ENCODE peak calls at places on chromosomes 16 and 17, in seven cellular contexts. C is cardiac fibroblast, H is neural progenitor cell, S is GM12878, B is fibroblast of mammary gland, R is brain microvascular endothelial cell, W is right atrium auricular region. X is an unnamed sample.

GRCh38 chr17:38511126-38512108 is 83.2 kb downstream of the ARHGAP23 start:
- DNase-seq in C (peak; percentile 65), H (no peak), S (no peak), B (peak; percentile 59), R (no peak), W (no peak), X (no peak)

GRCh38 chr16:77374384-77374783 is 60.5 kb downstream of the ADAMTS18 start:
- DNase-seq in C (no peak), H (no peak), S (no peak), B (no peak), R (no peak), W (no peak), X (no peak)

GRCh38 chr17:237406-237955 is 56.0 kb upstream of the DOC2B start:
- DNase-seq in C (no peak), H (peak; percentile 52), S (no peak), B (no peak), R (no peak), W (no peak), X (no peak)

GRCh38 chr16:21226749-21227148 is 6.8 kb upstream of the ANKS4B start:
- DNase-seq in C (no peak), H (no peak), S (no peak), B (no peak), R (no peak), W (no peak), X (no peak)

GRCh38 chr16:24736758-24737157 is 7.3 kb downstream of the TNRC6A start:
- DNase-seq in C (no peak), H (no peak), S (no peak), B (no peak), R (no peak), W (no peak), X (no peak)

GRCh38 chr17:42670925-42671657 is 5.7 kb downstream of the PLEKHH3 start:
- DNase-seq in C (no peak), H (no peak), S (no peak), B (no peak), R (no peak), W (no peak), X (no peak)

GRCh38 chr16:29815032-29815721 is 775 bp upstream of the PAGR1 start:
- DNase-seq in C (no peak), H (peak; percentile 55), S (no peak), B (no peak), R (no peak), W (no peak), X (no peak)

GRCh38 chr16:87844374-87844733 is 25.0 kb downstream of the SLC7A5 start:
- DNase-seq in C (peak; percentile 67), H (peak; percentile 66), S (no peak), B (peak; percentile 63), R (peak; percentile 47), W (no peak), X (no peak)

GRCh38 chr16:58020628-58021521 is 4.7 kb upstream of the MMP15 start:
- DNase-seq in C (peak; percentile 64), H (peak; percentile 69), S (no peak), B (peak; percentile 46), R (peak; percentile 61), W (no peak), X (peak; percentile 67)

GRCh38 chr17:57603978-57604377 is 141.1 kb downstream of the CCDC182 start:
- DNase-seq in C (no peak), H (no peak), S (peak; percentile 79), B (no peak), R (no peak), W (no peak), X (no peak)

GRCh38 chr17:47829870-47830269 is 1.5 kb downstream of the MRPL10 start:
- DNase-seq in C (no peak), H (no peak), S (no peak), B (no peak), R (no peak), W (no peak), X (no peak)

GRCh38 chr17:78132086-78132676 is 1.6 kb downstream of the TMC8 start:
- DNase-seq in C (no peak), H (no peak), S (no peak), B (no peak), R (no peak), W (no peak), X (no peak)

GRCh38 chr17:16171613-16172012 is 43.7 kb downstream of the NCOR1 start:
- DNase-seq in C (no peak), H (no peak), S (no peak), B (peak; percentile 54), R (peak; percentile 25), W (no peak), X (peak; percentile 50)

GRCh38 chr17:2062571-2063183 is 7.8 kb downstream of the HIC1 start:
- DNase-seq in C (peak; percentile 47), H (no peak), S (no peak), B (no peak), R (peak; percentile 62), W (no peak), X (no peak)

GRCh38 chr17:9238340-9239259 is 217.3 kb downstream of the NTN1 start:
- DNase-seq in C (no peak), H (no peak), S (no peak), B (no peak), R (no peak), W (no peak), X (no peak)

GRCh38 chr16:29820730-29821662 is 734 bp downstream of the MVP start:
- DNase-seq in C (peak; percentile 45), H (no peak), S (peak; percentile 41), B (no peak), R (no peak), W (no peak), X (peak; percentile 77)

GRCh38 chr17:296906-297690 is 55.5 kb downstream of the RPH3AL start:
- DNase-seq in C (no peak), H (no peak), S (no peak), B (no peak), R (no peak), W (no peak), X (no peak)

GRCh38 chr17:42112552-42113176 is at the start of gene DHX58:
- DNase-seq in C (peak; percentile 84), H (no peak), S (peak; percentile 90), B (peak; percentile 82), R (peak; percentile 79), W (peak; percentile 84), X (peak; percentile 44)

DNA sequence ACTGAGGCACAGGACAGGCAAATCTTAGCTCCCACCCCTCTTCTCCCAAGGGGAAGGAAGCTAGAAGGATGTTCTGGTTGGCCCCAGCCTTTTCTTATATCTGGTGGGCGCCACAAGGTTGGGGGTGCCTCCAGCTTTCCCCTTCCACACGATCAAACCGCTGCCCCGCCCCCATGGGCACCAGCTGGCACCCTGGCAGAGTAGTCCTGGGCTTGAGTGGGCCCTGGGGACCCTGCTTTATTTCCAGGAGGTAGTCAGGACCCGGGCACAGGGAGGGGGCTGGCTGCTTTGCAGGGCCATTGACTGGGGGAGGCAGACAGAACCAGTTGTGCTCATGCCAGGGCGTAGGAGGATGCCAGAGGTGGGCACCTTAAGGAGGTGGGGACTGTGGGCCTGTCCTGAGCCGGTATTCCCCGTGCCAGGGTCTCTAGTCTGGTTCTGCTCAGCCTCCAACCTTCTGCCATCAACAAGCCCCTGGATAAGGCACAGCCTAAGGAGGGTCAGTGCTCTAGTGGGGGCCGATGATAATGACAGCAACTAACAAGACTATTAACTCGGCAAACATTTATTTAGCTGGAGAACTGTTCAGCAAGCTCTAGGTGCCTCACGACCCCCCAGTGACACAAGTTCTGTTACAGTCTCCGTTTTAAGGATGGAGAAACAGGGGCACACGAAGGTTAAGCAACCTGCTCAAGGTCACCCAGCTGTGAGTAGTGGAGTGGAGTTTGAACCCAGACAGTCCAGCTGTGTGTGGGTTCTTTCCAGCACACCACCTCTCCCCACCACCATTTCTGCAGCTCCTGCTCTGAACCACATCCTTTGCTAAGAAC is 7.6 kb upstream of the PPP1R1B start:
- DNase-seq in C (no peak), H (no peak), S (no peak), B (no peak), R (no peak), W (no peak), X (no peak)
- H3K4me3 ChIP-seq in C (no peak overlapping the region), H (peak overlapping the region; percentile 64), S (no peak overlapping the region), B (no peak overlapping the region), R (no peak overlapping the region), W (no peak overlapping the region), X (peak overlapping the region; percentile 78)

GRCh38 chr16:67482260-67482924 is 955 bp downstream of the AGRP start:
- DNase-seq in C (no peak), H (no peak), S (no peak), B (no peak), R (no peak), W (no peak), X (no peak)
- H3K4me3 ChIP-seq in C (peak overlapping the region; percentile 57), H (no peak overlapping the region), S (peak overlapping the region; percentile 84), B (peak overlapping the region; percentile 94), R (peak overlapping the region; percentile 62), W (peak overlapping the region; percentile 74), X (peak overlapping the region; percentile 91)

GRCh38 chr16:12800751-12801308 is 2.9 kb downstream of the CPPED1 start:
- DNase-seq in C (no peak), H (no peak), S (no peak), B (no peak), R (no peak), W (no peak), X (no peak)
- H3K4me3 ChIP-seq in C (no peak overlapping the region), H (no peak overlapping the region), S (no peak overlapping the region), B (no peak overlapping the region), R (no peak overlapping the region), W (no peak overlapping the region), X (no peak overlapping the region)

GRCh38 chr16:90020838-90021382 is 1.7 kb upstream of the DBNDD1 start:
- DNase-seq in C (peak; percentile 35), H (no peak), S (no peak), B (no peak), R (no peak), W (no peak), X (no peak)

GRCh38 chr16:90023078-90023447 is 3.8 kb upstream of the DBNDD1 start:
- DNase-seq in C (no peak), H (no peak), S (no peak), B (no peak), R (no peak), W (no peak), X (no peak)

GRCh38 chr16:90020260-90020837 is 1.1 kb upstream of the DBNDD1 start:
- DNase-seq in C (no peak), H (no peak), S (no peak), B (no peak), R (no peak), W (no peak), X (no peak)

GRCh38 chr16:90019543-90020259 is 445 bp upstream of the DBNDD1 start:
- DNase-seq in C (peak; percentile 67), H (peak; percentile 85), S (no peak), B (peak; percentile 69), R (peak; percentile 62), W (no peak), X (peak; percentile 58)

DNA sequence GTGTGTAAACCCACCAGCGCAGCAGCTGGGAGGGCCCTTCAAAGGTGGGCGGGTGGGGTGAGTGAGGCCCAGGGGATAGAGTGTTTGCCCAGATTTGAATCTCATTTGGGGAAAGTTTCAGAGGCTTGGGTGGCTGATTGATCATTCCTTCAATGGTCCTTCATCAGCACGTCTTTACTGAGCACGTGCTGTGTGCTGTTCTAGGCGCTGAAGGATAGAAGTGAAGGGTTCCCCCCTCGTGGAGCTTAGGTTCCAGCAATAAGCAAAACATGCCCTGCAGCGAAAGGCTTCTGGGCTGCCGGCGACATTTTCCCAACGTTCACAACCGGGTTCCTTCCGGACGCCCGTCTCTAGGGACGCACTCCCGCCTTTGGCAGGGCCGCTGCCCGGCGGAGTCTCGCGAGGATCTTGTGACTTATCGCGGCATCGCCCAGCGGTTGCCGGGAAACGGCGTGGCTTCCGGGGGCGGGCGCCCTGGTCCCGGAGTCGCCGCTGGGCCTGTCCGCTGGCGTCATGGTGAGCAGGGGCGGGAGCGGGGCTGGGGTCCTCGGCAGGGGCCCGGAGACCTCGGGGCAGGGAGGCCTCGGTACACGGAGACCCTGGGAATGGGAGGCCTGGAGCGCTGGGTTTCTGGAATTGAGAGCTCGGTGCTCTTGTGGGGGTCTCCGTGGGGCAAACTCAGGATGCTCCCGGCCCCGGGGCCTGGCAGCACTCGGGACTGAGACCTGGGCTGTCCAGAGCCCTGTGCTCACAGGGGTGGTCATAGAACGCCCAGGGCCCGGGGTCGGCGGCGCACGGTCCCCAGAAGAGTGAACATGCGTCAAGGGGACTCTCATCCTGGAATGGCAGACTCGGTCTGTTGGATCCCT is 3.2 kb upstream of the DBNDD1 start:
- DNase-seq in C (peak; percentile 89), H (peak; percentile 60), S (peak; percentile 62), B (peak; percentile 82), R (peak; percentile 82), W (peak; percentile 90), X (peak; percentile 90)
- H3K4me3 ChIP-seq in C (peak overlapping the region; percentile 80), H (peak overlapping the region; percentile 11), S (peak overlapping the region; percentile 55), B (peak overlapping the region; percentile 72), R (peak overlapping the region; percentile 76), W (peak overlapping the region; percentile 59), X (peak overlapping the region; percentile 76)

X was measured in A549.